ENCODE peak calls at places on chromosomes 16 and 17, in nine cellular contexts. A is left lung; X is memory B cell; F is heart right ventricle; O is naive thymus-derived CD4-positive, alpha-beta T cell; Q is activated T-helper 17 cell treated with anti-CD3 and anti-CD28 coated beads, Interleukin-2, amount 50 U/mL, for 72 hours; Z is central memory CD8-positive, alpha-beta T cell; L is A549; P is HepG2. H is an unnamed sample.

GRCh38 chr17:35087731-35088646 is 24.5 kb upstream of the RFFL start:
- ATAC-seq in A (peak; percentile 58), X (peak; percentile 6), F (peak; percentile 78), O (no peak), Q (peak; percentile 5), Z (no peak), L (peak; percentile 66), P (peak; percentile 78), H (peak; percentile 77)

GRCh38 chr17:73103661-73104335 is 11.3 kb upstream of the SLC39A11 start:
- ATAC-seq in A (no peak), X (no peak), F (no peak), O (peak; percentile 71), Q (no peak), Z (no peak), L (no peak), P (no peak), H (no peak)

GRCh38 chr17:40327735-40328385 is 18.9 kb downstream of the RARA start:
- ATAC-seq in A (no peak), X (no peak), F (no peak), O (no peak), Q (no peak), Z (no peak), L (no peak), P (no peak), H (no peak)

GRCh38 chr17:29048440-29049360 is 5.8 kb downstream of the PIPOX start:
- ATAC-seq in A (no peak), X (peak; percentile 49), F (no peak), O (no peak), Q (peak; percentile 56), Z (no peak), L (peak; percentile 16), P (no peak), H (peak; percentile 82)

GRCh38 chr16:80060470-80060869 is 459.9 kb upstream of the MAF start:
- ATAC-seq in A (no peak), X (no peak), F (no peak), O (no peak), Q (peak; percentile 86), Z (no peak), L (no peak), P (no peak), H (no peak)

GRCh38 chr17:61809816-61810392 is 53.4 kb downstream of the BRIP1 start:
- ATAC-seq in A (no peak), X (no peak), F (no peak), O (no peak), Q (no peak), Z (no peak), L (no peak), P (no peak), H (peak; percentile 79)

GRCh38 chr17:65191805-65192740 is 54.9 kb downstream of the RGS9 start:
- ATAC-seq in A (no peak), X (no peak), F (no peak), O (no peak), Q (peak; percentile 90), Z (no peak), L (peak; percentile 64), P (no peak), H (peak; percentile 80)

GRCh38 chr17:2054262-2054739 is 602 bp upstream of the HIC1 start:
- ATAC-seq in A (peak; percentile 0), X (no peak), F (peak; percentile 12), O (no peak), Q (peak; percentile 32), Z (peak; percentile 14), L (peak; percentile 74), P (peak; percentile 39), H (peak; percentile 51)

GRCh38 chr16:31819386-31819785 is 54.2 kb upstream of the ZNF267 start:
- ATAC-seq in A (no peak), X (no peak), F (no peak), O (no peak), Q (no peak), Z (no peak), L (no peak), P (no peak), H (no peak)

GRCh38 chr16:14502932-14503741 is 126.9 kb downstream of the PARN start:
- ATAC-seq in A (peak; percentile 9), X (no peak), F (no peak), O (no peak), Q (peak; percentile 94), Z (no peak), L (peak; percentile 3), P (no peak), H (peak; percentile 29)

GRCh38 chr17:1058423-1059130 is 61.6 kb downstream of the TIMM22 start:
- ATAC-seq in A (peak; percentile 56), X (no peak), F (peak; percentile 32), O (peak; percentile 49), Q (peak; percentile 45), Z (no peak), L (peak; percentile 73), P (peak; percentile 46), H (peak; percentile 19)

GRCh38 chr16:54687043-54687655 is 243.5 kb upstream of the IRX5 start:
- ATAC-seq in A (peak; percentile 89), X (no peak), F (no peak), O (no peak), Q (no peak), Z (no peak), L (no peak), P (no peak), H (no peak)

GRCh38 chr16:4514606-4515005 is 24.0 kb downstream of the CDIP1 start:
- ATAC-seq in A (peak; percentile 4), X (no peak), F (peak; percentile 30), O (no peak), Q (no peak), Z (no peak), L (no peak), P (no peak), H (no peak)

GRCh38 chr17:55451203-55451641 is 29.6 kb upstream of the MMD start:
- ATAC-seq in A (peak; percentile 29), X (no peak), F (no peak), O (no peak), Q (no peak), Z (no peak), L (no peak), P (no peak), H (peak; percentile 76)

GRCh38 chr16:15450624-15451023 is 16.2 kb downstream of the BMERB1 start:
- ATAC-seq in A (no peak), X (no peak), F (no peak), O (no peak), Q (no peak), Z (no peak), L (no peak), P (no peak), H (no peak)

GRCh38 chr16:4233431-4233830 is 8.4 kb downstream of the SRL start:
- ATAC-seq in A (no peak), X (no peak), F (peak; percentile 42), O (no peak), Q (no peak), Z (no peak), L (peak; percentile 32), P (peak; percentile 25), H (no peak)

GRCh38 chr17:49730787-49731441 is 23.1 kb upstream of the SLC35B1 start:
- ATAC-seq in A (no peak), X (no peak), F (no peak), O (no peak), Q (peak; percentile 53), Z (no peak), L (no peak), P (no peak), H (no peak)

GRCh38 chr16:4231886-4232285 is 10.0 kb downstream of the SRL start:
- ATAC-seq in A (peak; percentile 17), X (no peak), F (peak; percentile 47), O (no peak), Q (no peak), Z (no peak), L (no peak), P (no peak), H (no peak)

GRCh38 chr17:28917465-28917864 is 14.6 kb upstream of the DHRS13 start:
- ATAC-seq in A (no peak), X (no peak), F (no peak), O (no peak), Q (no peak), Z (no peak), L (no peak), P (no peak), H (no peak)

GRCh38 chr16:27426423-27427408 is 24.7 kb downstream of the IL21R start:
- ATAC-seq in A (peak; percentile 83), X (peak; percentile 99), F (no peak), O (peak; percentile 93), Q (peak; percentile 99), Z (peak; percentile 99), L (peak; percentile 88), P (peak; percentile 94), H (peak; percentile 97)

GRCh38 chr16:11213373-11213772 is 42.6 kb downstream of the SOCS1 start:
- ATAC-seq in A (no peak), X (no peak), F (no peak), O (no peak), Q (no peak), Z (no peak), L (peak; percentile 30), P (peak; percentile 18), H (no peak)

GRCh38 chr16:85613609-85614337 is 651 bp downstream of the GSE1 start:
- ATAC-seq in A (peak; percentile 0), X (no peak), F (peak; percentile 33), O (no peak), Q (no peak), Z (no peak), L (peak; percentile 1), P (peak; percentile 1), H (peak; percentile 15)

GRCh38 chr16:20735504-20735903 is 6.1 kb downstream of the THUMPD1 start:
- ATAC-seq in A (no peak), X (no peak), F (no peak), O (no peak), Q (peak; percentile 48), Z (no peak), L (no peak), P (no peak), H (no peak)

GRCh38 chr17:81651692-81652091 is 4.7 kb downstream of the PDE6G start:
- ATAC-seq in A (no peak), X (no peak), F (no peak), O (no peak), Q (no peak), Z (no peak), L (peak; percentile 90), P (peak; percentile 59), H (peak; percentile 91)

GRCh38 chr17:72702136-72702735 is 390.3 kb downstream of the SLC39A11 start:
- ATAC-seq in A (no peak), X (no peak), F (no peak), O (no peak), Q (peak; percentile 64), Z (no peak), L (peak; percentile 85), P (peak; percentile 60), H (peak; percentile 74)

GRCh38 chr16:66400503-66401380 is 26.4 kb upstream of the BEAN1 start:
- ATAC-seq in A (no peak), X (no peak), F (no peak), O (no peak), Q (no peak), Z (no peak), L (no peak), P (no peak), H (no peak)

GRCh38 chr17:40290629-40291296 is 3.1 kb downstream of the CDC6 start:
- ATAC-seq in A (peak; percentile 26), X (no peak), F (no peak), O (no peak), Q (no peak), Z (no peak), L (peak; percentile 13), P (no peak), H (peak; percentile 9)

GRCh38 chr17:41907633-41908539 is 10.9 kb downstream of the ACLY start:
- ATAC-seq in A (no peak), X (no peak), F (no peak), O (no peak), Q (no peak), Z (no peak), L (peak; percentile 81), P (peak; percentile 96), H (peak; percentile 21)

GRCh38 chr17:42233148-42233547 is 38.9 kb upstream of the GHDC start:
- ATAC-seq in A (no peak), X (no peak), F (no peak), O (no peak), Q (no peak), Z (no peak), L (no peak), P (no peak), H (no peak)

GRCh38 chr17:4232168-4232813 is 31.5 kb downstream of the ANKFY1 start:
- ATAC-seq in A (no peak), X (no peak), F (no peak), O (no peak), Q (no peak), Z (peak; percentile 76), L (no peak), P (no peak), H (no peak)

GRCh38 chr17:40726919-40727318 is 23.4 kb upstream of the KRT24 start:
- ATAC-seq in A (peak; percentile 84), X (no peak), F (no peak), O (no peak), Q (no peak), Z (no peak), L (peak; percentile 61), P (no peak), H (peak; percentile 30)